ENCODE peak calls at places on chromosomes 4 and X, in four cellular contexts. One of them, this sample, is unnamed. For H3K9me3, the result is how much of the 10 kb centered on the place peaks cover.

GRCh38 chr4:5292091-5292490 is 240.8 kb downstream of the STK32B start:
- DNase-seq in upper lobe of right lung: no peak
- DNase-seq in hepatocyte: no peak
- DNase-seq in transverse colon: no peak
- DNase-seq in this sample: no peak

GRCh38 chrX:43375146-43375545 is 281.0 kb upstream of the MAOA start:
- DNase-seq in transverse colon: no peak
- DNase-seq in upper lobe of right lung: no peak
- DNase-seq in hepatocyte: no peak
- DNase-seq in this sample: no peak

GRCh38 chr4:59122626-59123025 is 2012.4 kb upstream of the IGFBP7 start:
- DNase-seq in transverse colon: no peak
- DNase-seq in hepatocyte: no peak
- DNase-seq in upper lobe of right lung: no peak
- DNase-seq in this sample: no peak

GRCh38 chr4:79862842-79863241 is 210.2 kb downstream of the ANTXR2 start:
- DNase-seq in upper lobe of right lung: no peak
- DNase-seq in transverse colon: no peak
- DNase-seq in hepatocyte: no peak
- DNase-seq in this sample: no peak

GRCh38 chr4:66229885-66230284 is 559.6 kb upstream of the EPHA5 start:
- DNase-seq in upper lobe of right lung: no peak
- DNase-seq in transverse colon: no peak
- DNase-seq in hepatocyte: no peak
- DNase-seq in this sample: no peak

GRCh38 chr4:122716825-122717448 is 15.6 kb upstream of the BBS12 start:
- DNase-seq in upper lobe of right lung: no peak
- DNase-seq in hepatocyte: peak
- DNase-seq in transverse colon: peak
- DNase-seq in this sample: peak

GRCh38 chrX:143757375-143757774 is 36.8 kb upstream of the SPANXN2 start:
- DNase-seq in transverse colon: no peak
- DNase-seq in hepatocyte: peak
- DNase-seq in upper lobe of right lung: no peak
- DNase-seq in this sample: no peak

GRCh38 chrX:21700967-21701366 is 42.8 kb upstream of the KLHL34 start:
- DNase-seq in transverse colon: no peak
- DNase-seq in hepatocyte: no peak
- DNase-seq in upper lobe of right lung: no peak
- DNase-seq in this sample: no peak

GRCh38 chrX:135931644-135932487 is 38.4 kb downstream of the SAGE1 start:
- DNase-seq in upper lobe of right lung: no peak
- DNase-seq in hepatocyte: peak
- DNase-seq in transverse colon: peak
- DNase-seq in this sample: peak

GRCh38 chrX:25021132-25021498 is 5.3 kb upstream of the ARX start:
- DNase-seq in upper lobe of right lung: no peak
- DNase-seq in hepatocyte: no peak
- DNase-seq in transverse colon: no peak
- DNase-seq in this sample: no peak

GRCh38 chr4:52157641-52158316 is 106.7 kb downstream of the SPATA18 start:
- DNase-seq in transverse colon: no peak
- DNase-seq in upper lobe of right lung: no peak
- DNase-seq in hepatocyte: no peak
- DNase-seq in this sample: no peak

DNA sequence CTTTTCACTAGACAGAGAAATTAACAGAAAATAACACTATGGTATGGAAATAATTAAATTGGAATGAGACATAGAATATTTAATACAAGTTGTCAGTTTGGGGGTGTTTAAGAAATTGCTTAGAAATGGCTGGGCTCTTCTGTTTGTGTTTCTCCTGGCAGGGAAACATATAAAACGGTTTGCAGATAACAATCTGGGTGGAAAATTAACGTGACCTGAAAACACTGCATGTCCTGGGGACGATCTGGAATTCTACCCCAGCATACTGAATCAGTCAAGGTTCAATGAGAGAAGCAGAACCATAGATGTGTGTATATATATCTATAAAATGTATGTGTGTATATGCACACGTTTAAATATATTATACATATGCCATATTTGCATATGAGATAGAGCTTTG is 109.8 kb downstream of the SPATA18 start:
- DNase-seq in transverse colon: no peak
- DNase-seq in hepatocyte: no peak
- DNase-seq in upper lobe of right lung: no peak
- DNase-seq in this sample: no peak
- H3K9me3 ChIP-seq in transverse colon: under half
- H3K9me3 ChIP-seq in hepatocyte: under half
- H3K9me3 ChIP-seq in upper lobe of right lung: under half
- H3K9me3 ChIP-seq in this sample: under half

GRCh38 chr4:101291198-101291597 is 56.1 kb downstream of the PPP3CA start:
- DNase-seq in upper lobe of right lung: no peak
- DNase-seq in transverse colon: no peak
- DNase-seq in hepatocyte: no peak
- DNase-seq in this sample: no peak
- H3K9me3 ChIP-seq in upper lobe of right lung: under half
- H3K9me3 ChIP-seq in transverse colon: under half
- H3K9me3 ChIP-seq in hepatocyte: under half
- H3K9me3 ChIP-seq in this sample: under half

GRCh38 chrX:75365243-75365975 is 91.5 kb downstream of the UPRT start:
- DNase-seq in upper lobe of right lung: no peak
- DNase-seq in hepatocyte: no peak
- DNase-seq in transverse colon: no peak
- DNase-seq in this sample: no peak
- H3K9me3 ChIP-seq in upper lobe of right lung: under half
- H3K9me3 ChIP-seq in hepatocyte: under half
- H3K9me3 ChIP-seq in transverse colon: under half
- H3K9me3 ChIP-seq in this sample: under half

DNA sequence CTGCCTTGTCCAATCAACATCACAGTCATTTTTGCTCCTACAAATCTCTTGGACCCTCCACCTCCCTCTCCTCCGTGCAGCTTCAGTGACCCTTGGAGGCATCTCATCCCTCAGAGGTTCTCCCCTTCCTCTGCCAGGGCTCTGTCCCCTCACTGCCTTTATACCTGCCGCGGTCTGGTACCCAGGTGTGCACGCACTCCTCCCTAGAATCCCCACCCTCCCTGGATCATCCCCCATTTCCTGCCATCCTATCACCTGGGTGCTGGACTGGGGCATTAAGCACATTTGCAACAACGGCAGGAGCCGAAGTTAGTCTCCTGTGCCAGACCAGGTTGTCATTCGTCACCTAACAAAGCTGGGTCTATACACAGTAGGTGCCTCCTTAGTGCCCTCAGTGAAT is 10.1 kb downstream of the TMEM271 start:
- DNase-seq in hepatocyte: no peak
- DNase-seq in upper lobe of right lung: no peak
- DNase-seq in transverse colon: no peak
- DNase-seq in this sample: no peak
- H3K9me3 ChIP-seq in hepatocyte: under half
- H3K9me3 ChIP-seq in upper lobe of right lung: under half
- H3K9me3 ChIP-seq in transverse colon: under half
- H3K9me3 ChIP-seq in this sample: under half

DNA sequence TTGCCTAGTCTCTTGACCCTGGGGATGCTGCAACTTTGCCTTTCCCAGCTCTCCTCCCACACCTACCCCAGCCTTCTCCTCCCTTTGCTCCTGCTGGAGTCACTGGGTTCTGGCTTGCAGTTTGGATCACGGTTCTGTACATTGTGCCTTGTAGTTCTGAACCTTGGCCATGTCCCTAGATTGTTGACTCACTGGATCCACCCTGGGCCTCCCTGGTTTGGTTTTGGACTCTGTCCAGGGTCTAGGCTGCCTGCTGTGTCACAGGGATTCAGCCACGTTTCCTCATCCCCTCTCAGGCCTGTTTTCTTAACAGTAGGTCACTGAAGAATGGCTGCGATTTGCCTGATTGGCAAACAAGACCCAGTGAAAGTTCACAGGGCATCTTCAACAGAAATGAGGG is 11.5 kb upstream of the GABRE start:
- DNase-seq in upper lobe of right lung: no peak
- DNase-seq in transverse colon: peak
- DNase-seq in hepatocyte: peak
- DNase-seq in this sample: peak
- H3K9me3 ChIP-seq in upper lobe of right lung: under half
- H3K9me3 ChIP-seq in transverse colon: under half
- H3K9me3 ChIP-seq in hepatocyte: under half
- H3K9me3 ChIP-seq in this sample: under half

GRCh38 chrX:40320819-40321218 is 223.1 kb upstream of the BCOR start:
- DNase-seq in upper lobe of right lung: no peak
- DNase-seq in transverse colon: no peak
- DNase-seq in hepatocyte: no peak
- DNase-seq in this sample: no peak
- H3K9me3 ChIP-seq in upper lobe of right lung: under half
- H3K9me3 ChIP-seq in transverse colon: under half
- H3K9me3 ChIP-seq in hepatocyte: under half
- H3K9me3 ChIP-seq in this sample: under half

DNA sequence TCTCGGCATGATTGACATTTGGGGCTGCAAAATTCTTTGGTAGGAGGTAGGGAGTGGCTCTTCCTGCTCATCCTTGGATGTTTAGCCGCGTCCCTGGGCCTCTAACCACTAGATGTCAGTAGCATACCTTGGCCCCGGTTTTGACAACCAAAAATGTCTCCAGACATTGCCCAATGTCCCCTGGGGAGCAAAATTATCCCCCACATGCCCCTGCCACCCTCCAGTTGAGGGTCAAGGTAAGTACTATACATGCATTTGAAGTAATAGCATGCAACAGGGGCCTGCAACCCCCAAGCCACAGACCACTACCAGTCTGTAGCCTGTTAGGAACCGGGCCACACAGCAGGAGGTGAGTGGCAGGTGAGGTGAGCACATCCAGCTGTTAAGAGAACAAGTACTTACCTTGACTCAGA is 17.6 kb upstream of the KIAA1210 start:
- DNase-seq in transverse colon: peak
- DNase-seq in upper lobe of right lung: no peak
- DNase-seq in hepatocyte: peak
- DNase-seq in this sample: peak
- H3K9me3 ChIP-seq in transverse colon: under half
- H3K9me3 ChIP-seq in upper lobe of right lung: under half
- H3K9me3 ChIP-seq in hepatocyte: under half
- H3K9me3 ChIP-seq in this sample: under half

GRCh38 chr4:150067859-150068258 is 10.4 kb upstream of the DCLK2 start:
- DNase-seq in hepatocyte: no peak
- DNase-seq in transverse colon: no peak
- DNase-seq in upper lobe of right lung: no peak
- DNase-seq in this sample: no peak
- H3K9me3 ChIP-seq in hepatocyte: under half
- H3K9me3 ChIP-seq in transverse colon: under half
- H3K9me3 ChIP-seq in upper lobe of right lung: under half
- H3K9me3 ChIP-seq in this sample: under half

GRCh38 chrX:63658920-63659319 is 126.1 kb downstream of the ARHGEF9 start:
- DNase-seq in transverse colon: no peak
- DNase-seq in upper lobe of right lung: no peak
- DNase-seq in hepatocyte: no peak
- DNase-seq in this sample: no peak

GRCh38 chrX:63661676-63662075 is 123.3 kb downstream of the ARHGEF9 start:
- DNase-seq in transverse colon: no peak
- DNase-seq in upper lobe of right lung: no peak
- DNase-seq in hepatocyte: no peak
- DNase-seq in this sample: no peak

GRCh38 chrX:63664083-63664482 is 120.9 kb downstream of the ARHGEF9 start:
- DNase-seq in upper lobe of right lung: no peak
- DNase-seq in transverse colon: no peak
- DNase-seq in hepatocyte: no peak
- DNase-seq in this sample: no peak

GRCh38 chrX:63664741-63665140 is 120.3 kb downstream of the ARHGEF9 start:
- DNase-seq in upper lobe of right lung: no peak
- DNase-seq in transverse colon: no peak
- DNase-seq in hepatocyte: no peak
- DNase-seq in this sample: no peak
- H3K9me3 ChIP-seq in upper lobe of right lung: under half
- H3K9me3 ChIP-seq in transverse colon: under half
- H3K9me3 ChIP-seq in hepatocyte: under half
- H3K9me3 ChIP-seq in this sample: under half

GRCh38 chrX:63434206-63434605 is 83.1 kb upstream of the SPIN4 start:
- DNase-seq in hepatocyte: no peak
- DNase-seq in upper lobe of right lung: no peak
- DNase-seq in transverse colon: no peak
- DNase-seq in this sample: no peak

GRCh38 chrX:63426519-63426918 is 75.4 kb upstream of the SPIN4 start:
- DNase-seq in upper lobe of right lung: no peak
- DNase-seq in transverse colon: no peak
- DNase-seq in hepatocyte: no peak
- DNase-seq in this sample: no peak

GRCh38 chrX:63428348-63428747 is 77.2 kb upstream of the SPIN4 start:
- DNase-seq in hepatocyte: no peak
- DNase-seq in upper lobe of right lung: no peak
- DNase-seq in transverse colon: no peak
- DNase-seq in this sample: no peak

GRCh38 chrX:63434665-63435064 is 83.5 kb upstream of the SPIN4 start:
- DNase-seq in hepatocyte: peak
- DNase-seq in transverse colon: peak
- DNase-seq in upper lobe of right lung: no peak
- DNase-seq in this sample: peak

DNA sequence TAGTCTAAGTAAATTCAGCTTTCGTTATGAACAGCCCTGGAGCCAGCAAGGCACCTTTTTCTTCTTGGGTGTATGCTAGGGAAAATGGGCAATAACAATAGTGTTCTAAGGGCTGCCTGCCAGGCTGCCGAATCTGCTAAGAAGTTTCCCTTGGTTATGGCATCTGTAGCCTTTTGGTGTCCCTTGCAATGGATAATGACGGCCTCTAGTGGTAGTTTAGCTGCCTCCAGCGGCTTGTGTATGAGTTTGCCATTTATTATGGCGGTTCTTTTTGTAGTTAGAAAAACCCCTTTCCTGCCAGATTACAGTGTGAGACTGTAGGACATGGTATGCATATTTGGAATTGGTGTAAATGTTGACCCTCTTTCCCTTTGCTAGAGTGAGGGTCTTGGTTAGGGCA is 78.9 kb upstream of the SPIN4 start:
- DNase-seq in hepatocyte: no peak
- DNase-seq in upper lobe of right lung: no peak
- DNase-seq in transverse colon: no peak
- DNase-seq in this sample: no peak
- H3K9me3 ChIP-seq in hepatocyte: under half
- H3K9me3 ChIP-seq in upper lobe of right lung: under half
- H3K9me3 ChIP-seq in transverse colon: under half
- H3K9me3 ChIP-seq in this sample: under half

This sample was measured in adrenal gland.